ENCODE peak calls at places on chromosome 9, in nine cellular contexts. S is smooth muscle cell of the brain vasculature; Y is lower leg skin; F is HT-29; M is astrocyte of the hippocampus; H is astrocyte; Z is naive thymus-derived CD4-positive, alpha-beta T cell; J is astrocyte of the spinal cord; L is choroid plexus epithelial cell. P is an unnamed sample.

GRCh38 chr9:2628926-2629325 is 7.3 kb downstream of the VLDLR start:
- DNase-seq in L (no peak), J (no peak), Z (no peak), F (no peak), M (no peak), S (no peak), Y (no peak), H (no peak), P (no peak)

GRCh38 chr9:115022760-115023434 is 92.5 kb upstream of the TNFSF8 start:
- DNase-seq in J (peak), H (peak), F (no peak), L (peak), Z (no peak), S (no peak), M (peak), Y (no peak), P (no peak)

GRCh38 chr9:109520475-109521132 is 22.5 kb upstream of the PTPN3 start:
- DNase-seq in Z (no peak), J (peak), F (peak), M (peak), H (peak), L (peak), Y (peak), S (peak), P (no peak)

GRCh38 chr9:109440797-109441287 is 57.3 kb downstream of the PTPN3 start:
- DNase-seq in M (peak), S (peak), Z (peak), J (peak), L (peak), H (peak), F (peak), Y (peak), P (no peak)

GRCh38 chr9:137046094-137046787 is at the start of gene NPDC1:
- DNase-seq in F (peak), J (peak), H (peak), Z (peak), Y (no peak), S (no peak), M (peak), L (peak), P (no peak)

GRCh38 chr9:134625361-134626140 is 16.1 kb upstream of the COL5A1 start:
- DNase-seq in J (peak), Y (no peak), S (no peak), M (no peak), F (no peak), L (peak), Z (no peak), H (peak), P (peak)

GRCh38 chr9:131667576-131667975 is 72.3 kb downstream of the RAPGEF1 start:
- DNase-seq in L (no peak), Z (no peak), Y (no peak), F (no peak), M (no peak), J (peak), H (peak), S (no peak), P (no peak)

GRCh38 chr9:129487658-129488483 is 133.0 kb downstream of the C9orf50 start:
- DNase-seq in S (no peak), L (peak), Y (peak), F (no peak), J (peak), M (peak), H (peak), Z (no peak), P (no peak)

GRCh38 chr9:126067031-126067734 is 259.4 kb upstream of the MVB12B start:
- DNase-seq in M (no peak), J (no peak), H (no peak), L (no peak), Y (no peak), F (no peak), S (no peak), Z (no peak), P (peak)

GRCh38 chr9:114666441-114666840 is 8.8 kb upstream of the TEX53 start:
- DNase-seq in L (no peak), H (no peak), J (no peak), Z (no peak), F (no peak), Y (no peak), S (no peak), M (no peak), P (no peak)

GRCh38 chr9:95963659-95964058 is 88.2 kb downstream of the ERCC6L2 start:
- DNase-seq in J (no peak), H (no peak), M (no peak), S (no peak), L (no peak), Y (no peak), F (no peak), Z (no peak), P (no peak)

GRCh38 chr9:127204771-127205470 is 59.7 kb upstream of the GARNL3 start:
- DNase-seq in S (no peak), M (peak), H (no peak), J (no peak), F (no peak), Z (no peak), Y (no peak), L (peak), P (no peak)

GRCh38 chr9:133347515-133347984 is 381 bp downstream of the MED22 start:
- DNase-seq in L (peak), M (peak), H (no peak), F (peak), Y (no peak), Z (peak), S (no peak), J (peak), P (no peak)

GRCh38 chr9:126417684-126418083 is 91.1 kb downstream of the MVB12B start:
- DNase-seq in M (no peak), Y (no peak), Z (no peak), S (no peak), L (no peak), J (no peak), H (no peak), F (no peak), P (no peak)

GRCh38 chr9:72557549-72557948 is 36.1 kb downstream of the TMC1 start:
- DNase-seq in M (peak), J (peak), H (peak), Y (peak), F (peak), Z (no peak), S (peak), L (peak), P (no peak)

GRCh38 chr9:85741112-85741874 is 461 bp downstream of the AGTPBP1 start:
- DNase-seq in F (peak), H (peak), S (no peak), J (no peak), Z (peak), M (no peak), L (peak), Y (peak), P (peak)

GRCh38 chr9:114272739-114273431 is 50.0 kb upstream of the ORM1 start:
- DNase-seq in L (no peak), Y (no peak), Z (no peak), S (no peak), F (no peak), H (no peak), M (no peak), J (no peak), P (peak)

GRCh38 chr9:108012405-108012804 is 522.8 kb upstream of the KLF4 start:
- DNase-seq in H (no peak), Y (no peak), M (no peak), F (no peak), S (no peak), J (no peak), L (no peak), Z (no peak), P (no peak)

GRCh38 chr9:98833090-98833956 is 25.9 kb downstream of the GALNT12 start:
- DNase-seq in Z (no peak), J (no peak), M (no peak), S (no peak), Y (no peak), F (no peak), L (no peak), H (no peak), P (no peak)

GRCh38 chr9:114538241-114538640 is 33.0 kb upstream of the WHRN start:
- DNase-seq in H (no peak), L (peak), Y (no peak), Z (peak), J (no peak), S (no peak), F (peak), M (no peak), P (no peak)

GRCh38 chr9:113416149-113416726 is 5.7 kb downstream of the C9orf43 start:
- DNase-seq in F (no peak), J (no peak), L (no peak), S (no peak), M (no peak), H (no peak), Z (no peak), Y (no peak), P (no peak)

GRCh38 chr9:110650261-110650660 is 18.3 kb upstream of the MUSK start:
- DNase-seq in L (peak), J (peak), Y (peak), S (no peak), Z (no peak), M (peak), H (peak), F (no peak), P (peak)

GRCh38 chr9:92393686-92394085 is 10.7 kb downstream of the OGN start:
- DNase-seq in J (no peak), H (no peak), M (no peak), Z (no peak), F (no peak), L (no peak), S (no peak), Y (no peak), P (no peak)

GRCh38 chr9:89001917-89002540 is 10.8 kb downstream of the S1PR3 start:
- DNase-seq in Z (no peak), F (no peak), S (no peak), H (no peak), J (no peak), L (no peak), Y (no peak), M (no peak), P (no peak)

GRCh38 chr9:120221844-120222243 is 358.1 kb downstream of the CDK5RAP2 start:
- DNase-seq in L (no peak), H (no peak), S (no peak), J (no peak), M (no peak), F (no peak), Z (no peak), Y (no peak), P (no peak)

GRCh38 chr9:14296462-14296861 is 17.5 kb downstream of the NFIB start:
- DNase-seq in M (peak), J (no peak), Z (no peak), Y (no peak), H (no peak), L (no peak), S (no peak), F (no peak), P (no peak)

GRCh38 chr9:3528466-3528865 is 2.7 kb upstream of the RFX3 start:
- DNase-seq in J (no peak), Y (no peak), L (no peak), M (no peak), H (no peak), F (no peak), Z (peak), S (no peak), P (no peak)

GRCh38 chr9:72554221-72554641 is 32.8 kb downstream of the TMC1 start:
- DNase-seq in F (no peak), Y (no peak), J (peak), H (peak), L (peak), S (no peak), Z (no peak), M (peak), P (no peak)

GRCh38 chr9:36091028-36091953 is 45.2 kb upstream of the GLIPR2 start:
- DNase-seq in H (peak), F (no peak), L (peak), S (peak), Y (no peak), J (peak), M (peak), Z (no peak), P (no peak)